ENCODE peak calls at places on chromosomes 1 and 21, in four cellular contexts. One of them, this sample, is unnamed.

GRCh38 chr21:45767071-45768006 is 123.8 kb downstream of the PCBP3 start:
- DNase-seq in D721Med: no peak
- DNase-seq in WTC11: no peak
- DNase-seq in fibroblast of the conjunctiva: no peak
- DNase-seq in this sample: no peak

GRCh38 chr1:12339410-12339809 is 109.6 kb downstream of the VPS13D start:
- DNase-seq in D721Med: no peak
- DNase-seq in fibroblast of the conjunctiva: no peak
- DNase-seq in WTC11: no peak
- DNase-seq in this sample: no peak

GRCh38 chr1:5408401-5408800 is 583.8 kb downstream of the NPHP4 start:
- DNase-seq in WTC11: no peak
- DNase-seq in fibroblast of the conjunctiva: no peak
- DNase-seq in D721Med: no peak
- DNase-seq in this sample: no peak

GRCh38 chr1:226697151-226697575 is 41.9 kb downstream of the ITPKB start:
- DNase-seq in D721Med: no peak
- DNase-seq in fibroblast of the conjunctiva: peak
- DNase-seq in WTC11: no peak
- DNase-seq in this sample: no peak

GRCh38 chr1:8547791-8548190 is 229.9 kb downstream of the SLC45A1 start:
- DNase-seq in fibroblast of the conjunctiva: no peak
- DNase-seq in WTC11: no peak
- DNase-seq in D721Med: no peak
- DNase-seq in this sample: no peak

GRCh38 chr1:181726608-181727007 is 243.3 kb downstream of the CACNA1E start:
- DNase-seq in fibroblast of the conjunctiva: no peak
- DNase-seq in D721Med: no peak
- DNase-seq in WTC11: no peak
- DNase-seq in this sample: no peak

GRCh38 chr1:63882048-63882704 is 108.4 kb downstream of the ROR1 start:
- DNase-seq in D721Med: no peak
- DNase-seq in WTC11: no peak
- DNase-seq in fibroblast of the conjunctiva: no peak
- DNase-seq in this sample: no peak

GRCh38 chr1:46508760-46509159 is 19.1 kb downstream of the DMBX1 start:
- DNase-seq in WTC11: no peak
- DNase-seq in fibroblast of the conjunctiva: no peak
- DNase-seq in D721Med: no peak
- DNase-seq in this sample: no peak

GRCh38 chr1:96808186-96808585 is 86.6 kb downstream of the PTBP2 start:
- DNase-seq in fibroblast of the conjunctiva: no peak
- DNase-seq in WTC11: no peak
- DNase-seq in D721Med: no peak
- DNase-seq in this sample: peak

GRCh38 chr1:206769331-206769731 is 1.2 kb upstream of the IL19 start:
- DNase-seq in D721Med: no peak
- DNase-seq in fibroblast of the conjunctiva: no peak
- DNase-seq in WTC11: no peak
- DNase-seq in this sample: no peak

GRCh38 chr1:19028110-19028509 is 71.6 kb upstream of the IFFO2 start:
- DNase-seq in WTC11: peak
- DNase-seq in fibroblast of the conjunctiva: no peak
- DNase-seq in D721Med: no peak
- DNase-seq in this sample: peak

GRCh38 chr1:54199151-54199764 is 572 bp downstream of the CYB5RL start:
- DNase-seq in fibroblast of the conjunctiva: no peak
- DNase-seq in D721Med: no peak
- DNase-seq in WTC11: no peak
- DNase-seq in this sample: no peak

GRCh38 chr21:41348434-41348833 is 13.4 kb upstream of the MX2 start:
- DNase-seq in fibroblast of the conjunctiva: no peak
- DNase-seq in WTC11: no peak
- DNase-seq in D721Med: no peak
- DNase-seq in this sample: no peak

GRCh38 chr1:221435510-221435909 is 306.4 kb downstream of the DUSP10 start:
- DNase-seq in WTC11: no peak
- DNase-seq in fibroblast of the conjunctiva: peak
- DNase-seq in D721Med: no peak
- DNase-seq in this sample: peak

GRCh38 chr1:162488219-162488618 is 9.4 kb upstream of the UHMK1 start:
- DNase-seq in D721Med: no peak
- DNase-seq in WTC11: no peak
- DNase-seq in fibroblast of the conjunctiva: no peak
- DNase-seq in this sample: no peak

GRCh38 chr1:241531195-241532172 is 694 bp upstream of the KMO start:
- DNase-seq in WTC11: no peak
- DNase-seq in fibroblast of the conjunctiva: peak
- DNase-seq in D721Med: no peak
- DNase-seq in this sample: peak

GRCh38 chr1:63713627-63714481 is 60.0 kb upstream of the ROR1 start:
- DNase-seq in fibroblast of the conjunctiva: peak
- DNase-seq in D721Med: no peak
- DNase-seq in WTC11: no peak
- DNase-seq in this sample: no peak

GRCh38 chr1:228205526-228206436 is 2.1 kb upstream of the OBSCN start:
- DNase-seq in fibroblast of the conjunctiva: no peak
- DNase-seq in WTC11: no peak
- DNase-seq in D721Med: no peak
- DNase-seq in this sample: peak

GRCh38 chr1:118933051-118933781 is 54.9 kb downstream of the TBX15 start:
- DNase-seq in WTC11: no peak
- DNase-seq in fibroblast of the conjunctiva: no peak
- DNase-seq in D721Med: no peak
- DNase-seq in this sample: peak

GRCh38 chr1:226723640-226724532 is 15.2 kb downstream of the ITPKB start:
- DNase-seq in WTC11: peak
- DNase-seq in D721Med: no peak
- DNase-seq in fibroblast of the conjunctiva: peak
- DNase-seq in this sample: peak

GRCh38 chr1:116488052-116488451 is 82.8 kb downstream of the CD58 start:
- DNase-seq in WTC11: no peak
- DNase-seq in D721Med: no peak
- DNase-seq in fibroblast of the conjunctiva: no peak
- DNase-seq in this sample: no peak

GRCh38 chr1:24503003-24503751 is 541 bp downstream of the RCAN3 start:
- DNase-seq in D721Med: no peak
- DNase-seq in fibroblast of the conjunctiva: no peak
- DNase-seq in WTC11: no peak
- DNase-seq in this sample: no peak

GRCh38 chr1:116330342-116330652 is 42.7 kb upstream of the ATP1A1 start:
- DNase-seq in WTC11: no peak
- DNase-seq in fibroblast of the conjunctiva: no peak
- DNase-seq in D721Med: no peak
- DNase-seq in this sample: no peak

GRCh38 chr1:91133240-91133639 is 111.4 kb upstream of the ZNF644 start:
- DNase-seq in WTC11: no peak
- DNase-seq in D721Med: no peak
- DNase-seq in fibroblast of the conjunctiva: no peak
- DNase-seq in this sample: no peak

This sample was measured in D341Med.